ENCODE peak calls at places on chromosomes 7 and 10, in ten cellular contexts. K is HepG2, V is prostate gland, H is H1, J is SK-N-SH, D is stomach, R is transverse colon, G is HCT116, Z is suprapubic skin, C is GM23338. T is an unnamed sample. For H3K36me3, the result is how much of the 10 kb centered on the place peaks cover.

GRCh38 chr7:44891372-44891771 is 6.0 kb upstream of the PURB start:
- DNase-seq in K (no peak), V (no peak), H (no peak), J (no peak), D (no peak), R (no peak), G (no peak), Z (no peak), C (no peak), T (no peak)

GRCh38 chr10:47318706-47319105 is 3.5 kb upstream of the GDF2 start:
- DNase-seq in K (peak), V (no peak), H (no peak), J (no peak), D (no peak), R (no peak), G (peak), Z (peak), C (peak), T (no peak)

GRCh38 chr10:21261705-21262285 is 263.7 kb downstream of the SKIDA1 start:
- DNase-seq in K (no peak), V (no peak), H (no peak), J (no peak), D (no peak), R (no peak), G (no peak), Z (no peak), C (no peak), T (no peak)

GRCh38 chr7:27143022-27143949 is at the start of gene HOXA5:
- DNase-seq in K (peak), V (peak), H (peak), J (peak), D (peak), R (peak), G (no peak), Z (peak), C (peak), T (peak)

GRCh38 chr10:113294868-113295267 is 258.0 kb upstream of the HABP2 start:
- DNase-seq in K (no peak), V (peak), H (no peak), J (no peak), D (no peak), R (no peak), G (no peak), Z (no peak), C (no peak), T (no peak)

GRCh38 chr7:27150568-27151340 is 1.6 kb downstream of the HOXA3 start:
- DNase-seq in K (peak), V (peak), H (peak), J (peak), D (peak), R (peak), G (no peak), Z (peak), C (peak), T (peak)

GRCh38 chr10:42969147-42969546 is 107.7 kb upstream of the RET start:
- DNase-seq in K (no peak), V (no peak), H (peak), J (no peak), D (peak), R (no peak), G (no peak), Z (no peak), C (no peak), T (no peak)

GRCh38 chr7:99642099-99642498 is 25.4 kb downstream of the ZSCAN25 start:
- DNase-seq in K (no peak), V (no peak), H (no peak), J (no peak), D (no peak), R (no peak), G (no peak), Z (no peak), C (no peak), T (no peak)

GRCh38 chr7:138170959-138171703 is 94.9 kb downstream of the AKR1D1 start:
- DNase-seq in K (no peak), V (peak), H (no peak), J (no peak), D (no peak), R (no peak), G (no peak), Z (no peak), C (no peak), T (no peak)

GRCh38 chr7:83546586-83546985 is 102.4 kb downstream of the SEMA3E start:
- DNase-seq in K (no peak), V (no peak), H (no peak), J (no peak), D (no peak), R (no peak), G (no peak), Z (no peak), C (no peak), T (no peak)

GRCh38 chr7:25894002-25894901 is 257.7 kb upstream of the NFE2L3 start:
- DNase-seq in K (peak), V (no peak), H (peak), J (peak), D (peak), R (peak), G (peak), Z (no peak), C (peak), T (no peak)

GRCh38 chr7:32587431-32587948 is 92.2 kb downstream of the AVL9 start:
- DNase-seq in K (peak), V (no peak), H (no peak), J (no peak), D (no peak), R (no peak), G (no peak), Z (no peak), C (no peak), T (no peak)

GRCh38 chr10:62858364-62858763 is 42.2 kb upstream of the EGR2 start:
- DNase-seq in K (peak), V (no peak), H (no peak), J (peak), D (no peak), R (no peak), G (peak), Z (no peak), C (peak), T (no peak)

GRCh38 chr7:111113263-111114017 is 22.5 kb downstream of the LRRN3 start:
- DNase-seq in K (peak), V (no peak), H (no peak), J (no peak), D (no peak), R (no peak), G (no peak), Z (no peak), C (no peak), T (no peak)

GRCh38 chr7:44113764-44114354 is 9.5 kb downstream of the POLD2 start:
- DNase-seq in K (no peak), V (no peak), H (no peak), J (no peak), D (no peak), R (no peak), G (no peak), Z (no peak), C (no peak), T (no peak)

GRCh38 chr10:108036298-108036697 is 871.8 kb upstream of the SORCS1 start:
- DNase-seq in K (no peak), V (no peak), H (no peak), J (no peak), D (no peak), R (no peak), G (no peak), Z (no peak), C (no peak), T (no peak)

GRCh38 chr7:130293521-130293920 is 560 bp downstream of the CPA4 start:
- DNase-seq in K (no peak), V (no peak), H (no peak), J (no peak), D (no peak), R (no peak), G (no peak), Z (no peak), C (no peak), T (no peak)

GRCh38 chr10:96017227-96017687 is 26.1 kb upstream of the CCNJ start:
- DNase-seq in K (peak), V (peak), H (peak), J (peak), D (no peak), R (peak), G (peak), Z (no peak), C (peak), T (no peak)

GRCh38 chr7:93574646-93575554 is at the start of gene CALCR:
- DNase-seq in K (no peak), V (no peak), H (peak), J (peak), D (no peak), R (no peak), G (no peak), Z (no peak), C (peak), T (no peak)

GRCh38 chr10:5501976-5502902 is 2.9 kb upstream of the CALML5 start:
- DNase-seq in K (no peak), V (no peak), H (no peak), J (no peak), D (no peak), R (peak), G (no peak), Z (peak), C (no peak), T (peak)

GRCh38 chr10:48194830-48195229 is 79.7 kb downstream of the FRMPD2 start:
- DNase-seq in K (peak), V (no peak), H (no peak), J (no peak), D (no peak), R (peak), G (peak), Z (no peak), C (no peak), T (no peak)

GRCh38 chr10:35912615-35913170 is 270.6 kb upstream of the FZD8 start:
- DNase-seq in K (no peak), V (no peak), H (no peak), J (no peak), D (no peak), R (no peak), G (no peak), Z (no peak), C (peak), T (no peak)

GRCh38 chr7:49187543-49188268 is 263.4 kb downstream of the CDC14C start:
- DNase-seq in K (no peak), V (no peak), H (no peak), J (no peak), D (no peak), R (no peak), G (no peak), Z (no peak), C (peak), T (no peak)

GRCh38 chr10:38143587-38143986 is 49.5 kb downstream of the ZNF37A start:
- DNase-seq in K (peak), V (no peak), H (no peak), J (no peak), D (no peak), R (no peak), G (no peak), Z (no peak), C (no peak), T (no peak)

GRCh38 chr10:8137726-8138125 is 83.2 kb downstream of the GATA3 start:
- DNase-seq in K (no peak), V (peak), H (no peak), J (no peak), D (no peak), R (no peak), G (no peak), Z (no peak), C (no peak), T (no peak)

GRCh38 chr10:129811208-129811607 is 152.9 kb downstream of the EBF3 start:
- DNase-seq in K (no peak), V (no peak), H (no peak), J (no peak), D (no peak), R (no peak), G (no peak), Z (no peak), C (no peak), T (no peak)

GRCh38 chr10:21929070-21929469 is 74.5 kb downstream of the DNAJC1 start:
- DNase-seq in K (no peak), V (no peak), H (no peak), J (no peak), D (no peak), R (no peak), G (no peak), Z (no peak), C (no peak), T (no peak)

GRCh38 chr10:129755075-129756020 is 208.7 kb downstream of the EBF3 start:
- DNase-seq in K (no peak), V (peak), H (no peak), J (no peak), D (peak), R (peak), G (no peak), Z (peak), C (no peak), T (peak)

GRCh38 chr10:110420401-110421193 is 77.1 kb upstream of the DUSP5 start:
- DNase-seq in K (no peak), V (no peak), H (no peak), J (no peak), D (peak), R (no peak), G (no peak), Z (no peak), C (no peak), T (peak)

GRCh38 chr10:101780818-101781654 is 2.2 kb downstream of the NPM3 start:
- DNase-seq in K (peak), V (no peak), H (peak), J (peak), D (peak), R (peak), G (peak), Z (peak), C (peak), T (peak)

GRCh38 chr10:27258838-27259532 is 18.4 kb upstream of the ACBD5 start:
- DNase-seq in K (no peak), V (no peak), H (peak), J (peak), D (peak), R (peak), G (no peak), Z (no peak), C (peak), T (no peak)

GRCh38 chr7:50393547-50394252 is 56.5 kb downstream of the FIGNL1 start:
- DNase-seq in K (no peak), V (no peak), H (no peak), J (no peak), D (no peak), R (peak), G (no peak), Z (no peak), C (no peak), T (no peak)

GRCh38 chr7:125363873-125364272 is 434.2 kb upstream of the POT1 start:
- DNase-seq in K (no peak), V (no peak), H (no peak), J (no peak), D (no peak), R (no peak), G (no peak), Z (no peak), C (no peak), T (no peak)

GRCh38 chr7:83879103-83879502 is 230.2 kb upstream of the SEMA3E start:
- DNase-seq in K (no peak), V (no peak), H (no peak), J (no peak), D (no peak), R (no peak), G (no peak), Z (no peak), C (no peak), T (no peak)

GRCh38 chr7:55065511-55066229 is 46.9 kb downstream of the EGFR start:
- DNase-seq in K (peak), V (no peak), H (no peak), J (no peak), D (no peak), R (no peak), G (peak), Z (no peak), C (peak), T (no peak)

GRCh38 chr10:5547934-5548660 is 23.3 kb downstream of the CALML3 start:
- DNase-seq in K (peak), V (peak), H (no peak), J (no peak), D (peak), R (peak), G (peak), Z (peak), C (no peak), T (no peak)

GRCh38 chr10:46069771-46070463 is 23.8 kb upstream of the MSMB start:
- DNase-seq in K (no peak), V (no peak), H (no peak), J (no peak), D (no peak), R (no peak), G (no peak), Z (no peak), C (no peak), T (no peak)

GRCh38 chr10:5198386-5198785 is 1.7 kb downstream of the AKR1C4 start:
- DNase-seq in K (no peak), V (no peak), H (no peak), J (no peak), D (no peak), R (no peak), G (no peak), Z (no peak), C (no peak), T (no peak)

GRCh38 chr10:110523736-110524135 is 26.0 kb downstream of the DUSP5 start:
- DNase-seq in K (no peak), V (no peak), H (no peak), J (no peak), D (no peak), R (no peak), G (no peak), Z (no peak), C (no peak), T (no peak)

GRCh38 chr10:121559321-121559720 is 38.9 kb downstream of the FGFR2 start:
- DNase-seq in K (no peak), V (no peak), H (no peak), J (peak), D (no peak), R (no peak), G (no peak), Z (no peak), C (no peak), T (no peak)
- TF ChIP-seq POLR2AphosphoS5 in K (no peak), V (no peak), H (no peak), J (no peak), D (no peak), R (no peak), G (no peak), Z (no peak), C (no peak), T (no peak)

GRCh38 chr7:2360791-2361190 is 6.2 kb downstream of the EIF3B start:
- DNase-seq in K (no peak), V (no peak), H (no peak), J (no peak), D (no peak), R (no peak), G (no peak), Z (no peak), C (no peak), T (no peak)
- H3K36me3 ChIP-seq in K (half or more), V (under half), H (under half), J (half or more), D (half or more), R (under half), G (half or more), Z (half or more), C (half or more), T (half or more)

GRCh38 chr10:114821915-114822770 is 563 bp downstream of the FHIP2A start:
- DNase-seq in K (peak), V (peak), H (peak), J (peak), D (peak), R (peak), G (no peak), Z (peak), C (peak), T (no peak)
- TF ChIP-seq POLR2AphosphoS5 in K (no peak), V (no peak), H (no peak), J (no peak), D (no peak), R (no peak), G (no peak), Z (no peak), C (no peak), T (no peak)

DNA sequence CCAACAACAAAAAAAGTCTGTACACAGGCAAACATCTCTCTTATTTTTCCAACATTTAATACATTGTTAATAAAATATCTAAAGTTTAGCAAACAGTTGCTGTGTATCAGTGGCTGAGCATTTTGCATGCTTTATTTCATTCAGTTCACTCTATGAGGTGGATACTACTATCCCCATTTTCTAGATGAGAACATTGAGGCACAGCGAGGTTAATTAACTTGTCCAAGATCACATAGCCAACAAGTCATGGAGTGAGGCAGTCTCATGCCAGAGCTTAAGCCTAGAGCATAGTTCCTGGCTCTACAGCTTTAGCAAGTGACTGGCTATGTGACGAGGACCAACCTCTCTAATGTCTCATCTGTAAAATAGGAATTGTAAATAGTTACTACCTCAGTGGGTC is 4.4 kb downstream of the GATAD1 start:
- DNase-seq in K (no peak), V (no peak), H (no peak), J (no peak), D (no peak), R (no peak), G (no peak), Z (no peak), C (no peak), T (no peak)
- H3K36me3 ChIP-seq in K (half or more), V (under half), H (under half), J (half or more), D (half or more), R (under half), G (under half), Z (half or more), C (half or more), T (half or more)

GRCh38 chr7:47384755-47385475 is 197.0 kb downstream of the TNS3 start:
- DNase-seq in K (no peak), V (no peak), H (no peak), J (no peak), D (no peak), R (no peak), G (no peak), Z (peak), C (no peak), T (peak)
- TF ChIP-seq POLR2AphosphoS5 in K (no peak), V (no peak), H (no peak), J (no peak), D (no peak), R (no peak), G (no peak), Z (no peak), C (no peak), T (no peak)

DNA sequence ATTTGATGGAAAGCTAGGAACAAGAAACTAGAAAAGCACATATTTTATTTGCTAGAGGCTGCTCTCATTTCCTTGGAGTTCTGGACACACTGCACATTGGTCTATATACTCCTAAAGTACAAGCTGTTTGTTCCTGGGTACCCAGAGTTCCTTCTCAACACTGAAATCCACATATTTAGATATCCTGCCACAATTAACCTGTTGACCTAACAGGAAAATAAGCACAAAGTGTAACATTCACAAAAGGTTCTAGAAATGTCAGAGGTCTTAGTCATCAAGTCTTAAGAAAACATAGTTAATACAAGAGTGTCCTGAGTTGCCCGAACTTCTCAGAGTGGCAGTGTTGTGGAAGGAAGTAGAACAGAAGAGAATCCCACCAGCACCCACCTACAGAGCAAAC is 115.6 kb downstream of the ELMO1 start:
- DNase-seq in K (no peak), V (no peak), H (no peak), J (no peak), D (no peak), R (no peak), G (no peak), Z (no peak), C (no peak), T (no peak)
- H3K36me3 ChIP-seq in K (under half), V (under half), H (under half), J (under half), D (under half), R (under half), G (under half), Z (under half), C (under half), T (under half)

DNA sequence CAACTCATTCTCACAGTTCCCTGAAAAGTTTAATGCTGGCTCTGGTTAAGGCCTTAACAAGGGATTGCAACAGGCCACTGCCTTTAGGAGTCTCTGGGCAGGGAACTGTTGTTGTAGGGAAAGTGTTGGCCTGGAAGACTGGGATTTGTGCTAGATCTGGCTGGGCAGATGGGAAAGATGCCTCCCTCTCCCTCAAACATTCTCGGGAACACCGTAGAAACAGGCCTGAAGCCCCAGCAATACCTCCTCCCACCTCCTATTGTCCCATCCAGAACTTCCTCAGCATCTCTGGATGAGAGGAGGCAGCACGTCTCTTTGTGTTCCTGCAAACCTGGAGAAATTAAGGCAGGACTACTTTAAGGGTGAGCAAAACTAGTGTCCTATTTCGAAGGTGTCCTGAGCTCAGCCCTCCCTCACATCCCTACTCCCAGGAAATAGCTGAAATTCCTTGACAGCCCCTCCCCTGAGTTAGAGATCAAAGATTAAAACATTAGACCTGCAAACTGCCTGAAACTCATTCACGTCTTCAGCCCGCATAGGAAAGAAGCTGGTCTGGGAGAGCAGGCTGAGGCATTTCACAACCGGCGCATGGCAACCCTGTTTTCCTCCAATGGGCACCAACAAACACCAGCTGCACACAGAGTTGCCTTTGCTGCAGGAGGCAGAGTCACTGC is 10.9 kb upstream of the MAP3K8 start:
- DNase-seq in K (peak), V (peak), H (no peak), J (no peak), D (peak), R (peak), G (no peak), Z (peak), C (peak), T (no peak)
- TF ChIP-seq POLR2AphosphoS5 in K (no peak), V (peak), H (no peak), J (no peak), D (no peak), R (no peak), G (no peak), Z (no peak), C (no peak), T (no peak)